ENCODE peak calls at places on chromosome 18, in nine cellular contexts. One of them, this sample, is unnamed.
A peak's percentile ranks its signal among the peaks of the same experiment; 100 is the strongest.

GRCh38 chr18:58269931-58270330 is 225.9 kb downstream of the NEDD4L start:
- DNase-seq in uterus: no peak
- DNase-seq in transverse colon: no peak
- DNase-seq in ovary: no peak
- DNase-seq in K562: no peak
- DNase-seq in stomach: peak; percentile 61
- DNase-seq in right lobe of liver: no peak
- DNase-seq in sigmoid colon: no peak
- DNase-seq in suprapubic skin: no peak
- DNase-seq in this sample: peak; percentile 43

GRCh38 chr18:37836071-37836470 is 270.5 kb upstream of the CELF4 start:
- DNase-seq in uterus: no peak
- DNase-seq in transverse colon: no peak
- DNase-seq in ovary: no peak
- DNase-seq in K562: no peak
- DNase-seq in stomach: no peak
- DNase-seq in right lobe of liver: no peak
- DNase-seq in sigmoid colon: no peak
- DNase-seq in suprapubic skin: no peak
- DNase-seq in this sample: no peak

GRCh38 chr18:60350975-60351374 is 21.6 kb downstream of the MC4R start:
- DNase-seq in uterus: no peak
- DNase-seq in transverse colon: no peak
- DNase-seq in ovary: no peak
- DNase-seq in K562: no peak
- DNase-seq in stomach: no peak
- DNase-seq in right lobe of liver: no peak
- DNase-seq in sigmoid colon: no peak
- DNase-seq in suprapubic skin: no peak
- DNase-seq in this sample: no peak

GRCh38 chr18:11668441-11669169 is 20.5 kb upstream of the GNAL start:
- DNase-seq in uterus: no peak
- DNase-seq in transverse colon: no peak
- DNase-seq in ovary: no peak
- DNase-seq in K562: no peak
- DNase-seq in stomach: no peak
- DNase-seq in right lobe of liver: no peak
- DNase-seq in sigmoid colon: no peak
- DNase-seq in suprapubic skin: no peak
- DNase-seq in this sample: no peak

GRCh38 chr18:10771053-10771709 is 245.4 kb downstream of the NAPG start:
- DNase-seq in uterus: no peak
- DNase-seq in transverse colon: no peak
- DNase-seq in ovary: no peak
- DNase-seq in K562: no peak
- DNase-seq in stomach: no peak
- DNase-seq in right lobe of liver: no peak
- DNase-seq in sigmoid colon: no peak
- DNase-seq in suprapubic skin: no peak
- DNase-seq in this sample: no peak

GRCh38 chr18:72128649-72129048 is 415.5 kb downstream of the CBLN2 start:
- DNase-seq in uterus: no peak
- DNase-seq in transverse colon: no peak
- DNase-seq in ovary: no peak
- DNase-seq in K562: no peak
- DNase-seq in stomach: no peak
- DNase-seq in right lobe of liver: no peak
- DNase-seq in sigmoid colon: no peak
- DNase-seq in suprapubic skin: no peak
- DNase-seq in this sample: no peak

GRCh38 chr18:395481-396250 is 104.8 kb downstream of the COLEC12 start:
- DNase-seq in uterus: peak; percentile 36
- DNase-seq in transverse colon: no peak
- DNase-seq in ovary: no peak
- DNase-seq in K562: no peak
- DNase-seq in stomach: peak; percentile 33
- DNase-seq in right lobe of liver: no peak
- DNase-seq in sigmoid colon: no peak
- DNase-seq in suprapubic skin: peak; percentile 70
- DNase-seq in this sample: no peak

GRCh38 chr18:79608535-79608934 is 71.1 kb upstream of the CTDP1 start:
- DNase-seq in uterus: peak; percentile 11
- DNase-seq in transverse colon: no peak
- DNase-seq in ovary: no peak
- DNase-seq in K562: no peak
- DNase-seq in stomach: no peak
- DNase-seq in right lobe of liver: peak; percentile 31
- DNase-seq in sigmoid colon: peak; percentile 61
- DNase-seq in suprapubic skin: peak; percentile 48
- DNase-seq in this sample: no peak

GRCh38 chr18:8358066-8358795 is 251.0 kb upstream of the RAB12 start:
- DNase-seq in uterus: no peak
- DNase-seq in transverse colon: no peak
- DNase-seq in ovary: no peak
- DNase-seq in K562: no peak
- DNase-seq in stomach: no peak
- DNase-seq in right lobe of liver: no peak
- DNase-seq in sigmoid colon: no peak
- DNase-seq in suprapubic skin: no peak
- DNase-seq in this sample: no peak

GRCh38 chr18:64165906-64166305 is 17.0 kb upstream of the LINC00305 start:
- DNase-seq in uterus: no peak
- DNase-seq in transverse colon: no peak
- DNase-seq in ovary: no peak
- DNase-seq in K562: no peak
- DNase-seq in stomach: no peak
- DNase-seq in right lobe of liver: no peak
- DNase-seq in sigmoid colon: no peak
- DNase-seq in suprapubic skin: no peak
- DNase-seq in this sample: no peak

GRCh38 chr18:76750886-76751537 is 71.3 kb upstream of the ZNF236 start:
- DNase-seq in uterus: no peak
- DNase-seq in transverse colon: no peak
- DNase-seq in ovary: no peak
- DNase-seq in K562: no peak
- DNase-seq in stomach: no peak
- DNase-seq in right lobe of liver: no peak
- DNase-seq in sigmoid colon: no peak
- DNase-seq in suprapubic skin: no peak
- DNase-seq in this sample: no peak

GRCh38 chr18:58449366-58449935 is 179.4 kb downstream of the ALPK2 start:
- DNase-seq in uterus: no peak
- DNase-seq in transverse colon: no peak
- DNase-seq in ovary: no peak
- DNase-seq in K562: no peak
- DNase-seq in stomach: no peak
- DNase-seq in right lobe of liver: no peak
- DNase-seq in sigmoid colon: no peak
- DNase-seq in suprapubic skin: no peak
- DNase-seq in this sample: no peak

GRCh38 chr18:45861926-45862325 is 36.5 kb downstream of the SIGLEC15 start:
- DNase-seq in uterus: no peak
- DNase-seq in transverse colon: no peak
- DNase-seq in ovary: no peak
- DNase-seq in K562: no peak
- DNase-seq in stomach: no peak
- DNase-seq in right lobe of liver: no peak
- DNase-seq in sigmoid colon: no peak
- DNase-seq in suprapubic skin: no peak
- DNase-seq in this sample: no peak

GRCh38 chr18:45860492-45860891 is 35.0 kb downstream of the SIGLEC15 start:
- DNase-seq in uterus: no peak
- DNase-seq in transverse colon: no peak
- DNase-seq in ovary: no peak
- DNase-seq in K562: no peak
- DNase-seq in stomach: no peak
- DNase-seq in right lobe of liver: no peak
- DNase-seq in sigmoid colon: no peak
- DNase-seq in suprapubic skin: no peak
- DNase-seq in this sample: no peak

GRCh38 chr18:45863469-45863868 is 38.0 kb downstream of the SIGLEC15 start:
- DNase-seq in uterus: no peak
- DNase-seq in transverse colon: no peak
- DNase-seq in ovary: no peak
- DNase-seq in K562: no peak
- DNase-seq in stomach: no peak
- DNase-seq in right lobe of liver: no peak
- DNase-seq in sigmoid colon: no peak
- DNase-seq in suprapubic skin: no peak
- DNase-seq in this sample: no peak

GRCh38 chr18:45859334-45859733 is 33.9 kb downstream of the SIGLEC15 start:
- DNase-seq in uterus: no peak
- DNase-seq in transverse colon: no peak
- DNase-seq in ovary: no peak
- DNase-seq in K562: no peak
- DNase-seq in stomach: no peak
- DNase-seq in right lobe of liver: no peak
- DNase-seq in sigmoid colon: no peak
- DNase-seq in suprapubic skin: no peak
- DNase-seq in this sample: no peak

DNA sequence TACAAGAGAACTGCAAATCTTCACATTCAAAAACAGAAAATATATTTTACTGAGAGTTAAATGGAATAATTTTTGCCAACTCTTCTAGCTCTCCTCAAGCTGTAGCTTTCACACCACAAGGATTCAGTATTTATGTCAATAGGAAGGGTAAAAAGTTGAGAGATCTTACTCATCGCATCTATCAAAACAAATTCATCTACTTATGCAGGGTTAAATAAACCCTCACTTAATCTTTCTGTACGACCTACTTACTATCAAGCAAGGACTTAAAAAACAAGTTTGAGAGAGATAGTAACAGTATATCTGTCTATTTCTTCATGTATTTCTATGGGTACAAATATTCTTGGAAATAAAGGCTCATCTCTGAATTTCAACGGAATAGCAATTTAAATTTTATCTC is 35.5 kb downstream of the SIGLEC15 start:
- DNase-seq in uterus: no peak
- DNase-seq in transverse colon: no peak
- DNase-seq in ovary: no peak
- DNase-seq in K562: no peak
- DNase-seq in stomach: no peak
- DNase-seq in right lobe of liver: no peak
- DNase-seq in sigmoid colon: no peak
- DNase-seq in suprapubic skin: no peak
- DNase-seq in this sample: no peak
- H3K36me3 ChIP-seq in uterus: no peaks in the 10 kb centered on the region
- H3K36me3 ChIP-seq in transverse colon: peaks cover 71% of the 10 kb centered on the region
- H3K36me3 ChIP-seq in ovary: no peaks in the 10 kb centered on the region
- H3K36me3 ChIP-seq in K562: peaks cover 51% of the 10 kb centered on the region
- H3K36me3 ChIP-seq in stomach: peaks cover 55% of the 10 kb centered on the region
- H3K36me3 ChIP-seq in right lobe of liver: no peaks in the 10 kb centered on the region
- H3K36me3 ChIP-seq in sigmoid colon: peaks cover 89% of the 10 kb centered on the region
- H3K36me3 ChIP-seq in suprapubic skin: peaks cover 94% of the 10 kb centered on the region
- H3K36me3 ChIP-seq in this sample: peaks cover 59% of the 10 kb centered on the region

DNA sequence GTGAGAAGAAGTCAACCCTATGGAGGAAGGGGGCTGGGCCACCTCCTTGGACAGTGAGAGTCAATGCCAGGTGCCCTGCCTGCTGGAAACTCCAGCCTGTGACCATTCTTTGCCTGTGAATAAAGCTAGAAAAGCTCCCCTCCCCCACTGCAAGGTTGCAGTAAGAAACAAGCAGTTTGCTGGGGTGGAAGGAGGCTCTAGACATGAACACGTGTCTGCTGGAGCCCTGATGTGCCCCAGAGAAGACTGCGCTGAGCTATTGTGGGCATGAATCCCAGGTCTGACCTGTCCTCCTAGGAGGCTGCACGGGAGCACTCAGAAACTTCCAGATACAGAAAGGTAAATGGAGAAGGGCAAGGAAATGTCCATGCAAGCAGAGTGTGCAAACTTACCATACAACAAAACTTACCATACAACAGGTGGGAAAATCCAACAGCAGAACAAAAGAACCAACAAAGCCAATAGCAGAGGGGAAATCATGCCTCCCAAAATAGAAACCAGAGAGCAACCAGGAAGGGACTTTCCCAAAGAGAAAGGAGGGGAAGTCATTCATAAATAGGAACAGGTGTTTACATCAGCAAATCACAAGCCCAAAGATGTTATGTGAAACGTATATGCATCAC is 278.7 kb downstream of the BCL2 start:
- DNase-seq in uterus: no peak
- DNase-seq in transverse colon: no peak
- DNase-seq in ovary: no peak
- DNase-seq in K562: no peak
- DNase-seq in stomach: no peak
- DNase-seq in right lobe of liver: no peak
- DNase-seq in sigmoid colon: no peak
- DNase-seq in suprapubic skin: no peak
- DNase-seq in this sample: no peak
- TF ChIP-seq POLR2A in uterus: no peak
- TF ChIP-seq POLR2A in transverse colon: no peak
- TF ChIP-seq POLR2A in ovary: no peak
- TF ChIP-seq POLR2A in K562: no peak
- TF ChIP-seq POLR2A in stomach: no peak
- TF ChIP-seq POLR2A in right lobe of liver: no peak
- TF ChIP-seq POLR2A in sigmoid colon: no peak
- TF ChIP-seq POLR2A in suprapubic skin: no peak
- TF ChIP-seq POLR2A in this sample: no peak

GRCh38 chr18:49055787-49056186 is 105.0 kb upstream of the SMAD7 start:
- DNase-seq in uterus: peak; percentile 34
- DNase-seq in transverse colon: peak; percentile 69
- DNase-seq in ovary: no peak
- DNase-seq in K562: no peak
- DNase-seq in stomach: peak; percentile 47
- DNase-seq in right lobe of liver: peak; percentile 68
- DNase-seq in sigmoid colon: peak; percentile 93
- DNase-seq in suprapubic skin: peak; percentile 81
- DNase-seq in this sample: peak; percentile 16
- H3K27ac ChIP-seq in uterus: no peak overlapping the region
- H3K27ac ChIP-seq in transverse colon: no peak overlapping the region
- H3K27ac ChIP-seq in ovary: no peak overlapping the region
- H3K27ac ChIP-seq in K562: peak overlapping the region; percentile 58
- H3K27ac ChIP-seq in stomach: no peak overlapping the region
- H3K27ac ChIP-seq in right lobe of liver: no peak overlapping the region
- H3K27ac ChIP-seq in sigmoid colon: no peak overlapping the region
- H3K27ac ChIP-seq in suprapubic skin: no peak overlapping the region
- H3K27ac ChIP-seq in this sample: no peak overlapping the region

DNA sequence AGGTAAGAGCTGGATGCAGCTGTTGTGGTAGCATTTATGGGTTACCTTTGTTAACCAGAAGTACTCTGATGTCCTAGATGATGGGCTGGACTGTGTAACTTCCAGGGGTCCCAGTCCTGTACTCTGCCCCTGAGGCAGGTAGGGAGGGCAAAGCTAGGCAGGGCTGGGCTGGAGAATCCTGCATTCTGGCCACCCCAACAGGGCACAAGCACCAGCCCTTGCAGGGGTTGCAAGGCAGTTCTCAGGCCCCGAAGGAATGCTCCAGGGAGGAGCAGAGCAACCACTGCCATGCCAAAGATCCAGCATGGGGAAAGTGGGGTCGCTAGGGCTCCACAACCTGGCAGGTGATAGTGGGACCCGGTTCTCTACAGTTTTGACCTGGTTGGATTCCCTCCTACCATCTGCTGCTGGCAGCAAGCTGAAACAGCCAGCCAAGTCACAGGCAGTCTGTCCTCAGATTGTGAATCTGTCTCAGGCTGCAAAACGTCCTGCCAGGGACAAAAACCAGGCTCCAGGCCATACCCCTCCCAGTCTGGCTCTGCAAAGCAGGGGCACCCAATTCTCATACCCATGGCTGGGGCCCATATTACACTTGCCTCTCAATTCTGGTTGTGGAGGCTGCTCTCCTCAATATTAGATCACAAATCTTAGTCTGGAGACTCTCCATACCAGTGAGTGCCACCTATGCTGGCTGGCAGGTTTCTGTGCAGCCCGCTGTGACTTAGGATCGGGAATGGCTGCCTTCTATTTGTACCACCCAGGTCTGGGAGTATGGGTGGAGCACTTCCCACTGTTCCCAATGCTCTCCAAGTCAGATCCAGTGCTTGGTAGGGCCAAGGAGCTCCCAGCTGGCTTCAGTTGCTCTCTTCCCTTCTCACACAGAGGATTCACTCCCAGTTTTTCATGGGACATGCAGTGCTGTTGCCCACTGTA is 61.1 kb downstream of the SMCHD1 start:
- DNase-seq in uterus: no peak
- DNase-seq in transverse colon: no peak
- DNase-seq in ovary: no peak
- DNase-seq in K562: no peak
- DNase-seq in stomach: no peak
- DNase-seq in right lobe of liver: no peak
- DNase-seq in sigmoid colon: no peak
- DNase-seq in suprapubic skin: no peak
- DNase-seq in this sample: no peak
- H3K36me3 ChIP-seq in uterus: no peaks in the 10 kb centered on the region
- H3K36me3 ChIP-seq in transverse colon: peaks cover 68% of the 10 kb centered on the region
- H3K36me3 ChIP-seq in ovary: no peaks in the 10 kb centered on the region
- H3K36me3 ChIP-seq in K562: peaks cover 90% of the 10 kb centered on the region
- H3K36me3 ChIP-seq in stomach: peaks cover 24% of the 10 kb centered on the region
- H3K36me3 ChIP-seq in right lobe of liver: no peaks in the 10 kb centered on the region
- H3K36me3 ChIP-seq in sigmoid colon: peaks cover 75% of the 10 kb centered on the region
- H3K36me3 ChIP-seq in suprapubic skin: peaks cover 74% of the 10 kb centered on the region
- H3K36me3 ChIP-seq in this sample: peaks cover 17% of the 10 kb centered on the region